ENCODE peak calls at places on chromosomes 7 and 10, in five cellular contexts. K is heart left ventricle; N is upper lobe of right lung; T is CD4-positive, CD25-positive, alpha-beta regulatory T cell; U is tibial artery. W is an unnamed sample. For H3K9me3 and H3K27me3, the result is how much of the 10 kb centered on the place peaks cover.

GRCh38 chr10:120963053-120963533 is 111.9 kb downstream of the WDR11 start:
- DNase-seq in U (no peak), K (no peak), N (peak), T (no peak), W (no peak)

GRCh38 chr10:90051474-90051873 is 350.1 kb downstream of the KIF20B start:
- DNase-seq in U (no peak), T (no peak), K (no peak), N (peak), W (no peak)

GRCh38 chr7:132191418-132191817 is 384.9 kb downstream of the PLXNA4 start:
- DNase-seq in N (no peak), K (no peak), U (no peak), T (no peak), W (no peak)

GRCh38 chr10:31404640-31405039 is 85.6 kb downstream of the ZEB1 start:
- DNase-seq in U (no peak), T (no peak), K (no peak), N (no peak), W (no peak)

GRCh38 chr10:70541738-70542564 is 60.6 kb downstream of the PRF1 start:
- DNase-seq in T (no peak), N (no peak), U (no peak), K (peak), W (no peak)

GRCh38 chr7:105279688-105280007 is 109.1 kb downstream of the SRPK2 start:
- DNase-seq in N (no peak), U (no peak), K (no peak), T (no peak), W (no peak)

GRCh38 chr10:7300327-7300726 is 110.5 kb downstream of the SFMBT2 start:
- DNase-seq in U (no peak), T (no peak), K (no peak), N (no peak), W (no peak)

GRCh38 chr10:66833861-66834260 is 92.0 kb upstream of the LRRTM3 start:
- DNase-seq in T (no peak), K (no peak), N (no peak), U (no peak), W (no peak)

GRCh38 chr10:110643670-110644597 is at the start of gene RBM20:
- DNase-seq in U (no peak), N (no peak), T (no peak), K (peak), W (peak)

GRCh38 chr10:31754803-31755624 is 173.6 kb downstream of the ARHGAP12 start:
- DNase-seq in K (no peak), U (no peak), T (no peak), N (no peak), W (no peak)

GRCh38 chr7:22545539-22545938 is 45.6 kb upstream of the STEAP1B start:
- DNase-seq in K (no peak), N (no peak), T (no peak), U (no peak), W (no peak)

GRCh38 chr7:12094365-12094921 is 116.7 kb upstream of the TMEM106B start:
- DNase-seq in K (no peak), U (no peak), T (no peak), N (no peak), W (no peak)

DNA sequence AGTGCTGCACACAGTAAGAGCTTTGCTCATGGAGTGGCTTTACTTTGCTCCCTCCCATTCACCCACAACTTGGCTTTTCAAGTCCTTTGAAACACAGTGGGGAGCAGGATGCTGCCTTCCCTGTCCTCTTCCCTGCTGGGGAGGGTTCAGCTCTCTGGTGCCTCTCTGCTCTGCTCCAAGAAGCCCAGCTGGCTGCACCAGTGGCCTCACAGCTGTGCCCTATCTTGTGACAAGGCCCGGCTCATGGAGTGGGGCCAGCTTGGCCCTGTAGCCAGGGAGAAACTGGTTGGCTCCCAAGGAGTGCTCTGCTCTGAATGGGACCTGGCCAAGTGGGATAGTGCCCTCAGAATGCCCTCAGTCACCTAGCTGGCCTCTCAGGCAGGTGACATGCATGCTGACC is 212.3 kb upstream of the ZMIZ1 start:
- DNase-seq in U (no peak), T (no peak), K (peak), N (no peak), W (peak)
- H3K9me3 ChIP-seq in U (under half), T (under half), K (under half), N (under half), W (under half)

DNA sequence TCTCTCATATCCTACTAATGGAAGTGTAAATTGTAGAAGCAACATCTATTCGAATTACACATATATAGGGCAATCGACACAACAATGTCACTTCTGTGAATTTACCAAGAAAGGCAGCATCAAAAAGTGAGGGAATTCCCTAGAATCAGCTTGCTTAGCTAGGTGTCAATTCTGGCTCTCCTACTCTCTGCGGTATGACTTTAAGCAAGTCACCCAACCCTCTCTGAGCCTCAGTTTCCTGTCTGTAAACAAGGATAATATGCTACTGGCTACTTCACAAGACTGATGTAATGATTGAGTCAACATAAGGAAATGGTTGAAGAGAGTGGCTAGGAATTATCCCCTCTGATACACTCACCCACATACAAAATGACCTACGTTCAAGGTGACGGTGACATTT is 19.4 kb downstream of the CCDC6 start:
- DNase-seq in K (no peak), U (no peak), T (no peak), N (no peak), W (no peak)
- H3K27ac ChIP-seq in K (no peak), U (no peak), T (no peak), N (no peak), W (no peak)

DNA sequence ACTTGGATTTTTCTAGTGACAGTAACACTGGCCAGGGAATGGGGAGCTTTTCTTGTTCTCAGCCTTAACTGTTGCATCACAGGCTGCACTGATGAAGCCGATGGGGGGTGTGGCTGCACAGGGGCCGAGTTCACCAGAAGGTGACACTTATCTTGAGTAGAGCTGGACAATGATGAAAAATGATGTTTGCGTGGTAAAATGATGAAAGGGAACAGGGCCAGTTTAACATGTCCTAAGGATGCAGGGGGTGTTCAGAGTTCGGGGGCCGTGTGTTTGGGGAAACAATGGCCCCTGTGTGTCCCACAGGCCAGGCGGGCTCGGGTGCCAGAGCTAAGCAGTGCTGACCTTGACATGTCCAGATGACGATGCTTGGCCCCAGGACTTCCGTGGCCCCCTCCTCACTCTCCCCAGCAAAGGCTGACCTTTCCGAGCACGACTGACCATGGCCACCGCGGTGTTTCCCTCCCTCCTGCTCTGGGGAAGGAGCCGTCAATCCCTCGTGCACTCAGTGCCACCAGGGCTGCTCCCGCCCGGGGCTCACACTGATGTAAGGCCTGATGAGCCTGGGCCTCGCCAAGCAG is 21.8 kb downstream of the MNX1 start:
- DNase-seq in U (no peak), K (no peak), T (no peak), N (no peak), W (no peak)
- H3K27me3 ChIP-seq in U (under half), K (under half), T (under half), N (under half), W (under half)

DNA sequence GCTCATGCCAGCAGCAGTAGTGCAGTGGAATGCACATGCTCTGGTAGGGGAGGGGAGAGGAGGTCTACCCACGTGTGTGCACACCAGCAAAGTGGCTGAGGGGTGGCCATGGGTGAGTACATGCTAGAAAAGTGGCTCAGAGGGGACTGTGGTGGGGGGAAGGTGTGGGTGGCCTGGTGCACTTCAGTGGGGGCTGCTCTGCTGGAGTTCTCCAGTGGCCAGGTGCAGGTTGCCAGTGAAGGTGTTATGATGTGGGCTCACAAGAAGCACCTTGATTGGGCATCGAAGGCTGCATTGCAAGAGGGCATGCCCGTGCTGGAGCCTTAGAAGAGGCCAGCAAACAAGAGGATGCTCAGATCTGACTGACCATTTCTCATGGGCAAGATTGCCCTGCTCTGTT is 613.6 kb upstream of the PHF14 start:
- DNase-seq in N (no peak), K (no peak), T (no peak), U (no peak), W (no peak)
- H3K9me3 ChIP-seq in N (under half), K (under half), T (under half), U (under half), W (under half)

DNA sequence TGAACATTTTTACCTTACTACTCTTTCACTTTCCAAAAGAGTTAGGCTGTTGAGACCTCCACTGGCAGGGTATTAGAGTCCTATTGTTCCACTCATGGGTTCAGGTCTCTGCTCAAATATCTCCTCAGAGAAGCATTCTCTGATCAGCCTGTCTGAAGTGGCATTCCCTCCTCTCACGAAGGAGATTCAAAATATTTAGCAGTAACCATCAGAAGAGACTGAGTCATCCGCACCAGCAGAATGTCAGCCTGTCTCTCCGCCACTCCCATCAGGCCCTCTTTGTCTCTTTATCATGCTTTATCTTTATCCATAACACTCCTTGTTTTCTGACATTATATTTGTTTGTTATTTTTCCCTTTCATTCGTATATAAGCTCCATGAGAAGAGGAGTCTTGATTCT is 79.1 kb downstream of the AASS start:
- DNase-seq in U (no peak), K (no peak), N (no peak), T (no peak), W (no peak)
- H3K27ac ChIP-seq in U (no peak), K (no peak), N (no peak), T (no peak), W (no peak)

DNA sequence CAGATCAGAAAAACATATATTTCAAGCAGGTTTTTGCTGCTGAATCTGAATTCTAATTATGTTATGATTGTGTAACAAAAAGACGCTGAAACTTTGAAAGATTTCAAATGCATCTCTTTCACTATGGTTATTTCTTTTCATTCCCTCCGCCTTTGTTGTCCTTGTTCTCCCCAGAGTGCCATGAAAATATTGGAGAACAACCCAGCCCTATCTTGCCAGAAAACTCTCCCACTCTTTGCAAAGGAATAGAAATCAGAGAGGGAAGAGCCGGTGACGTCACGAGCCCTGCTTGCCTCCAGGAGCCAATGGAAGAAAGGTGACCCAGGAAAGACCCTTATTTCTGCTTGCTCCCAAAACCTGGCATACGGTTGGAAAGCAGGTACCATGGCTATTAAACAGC is 3.4 kb downstream of the GFRA1 start:
- DNase-seq in T (no peak), U (no peak), K (no peak), N (no peak), W (peak)
- H3K27me3 ChIP-seq in T (under half), U (under half), K (half or more), N (half or more), W (half or more)

DNA sequence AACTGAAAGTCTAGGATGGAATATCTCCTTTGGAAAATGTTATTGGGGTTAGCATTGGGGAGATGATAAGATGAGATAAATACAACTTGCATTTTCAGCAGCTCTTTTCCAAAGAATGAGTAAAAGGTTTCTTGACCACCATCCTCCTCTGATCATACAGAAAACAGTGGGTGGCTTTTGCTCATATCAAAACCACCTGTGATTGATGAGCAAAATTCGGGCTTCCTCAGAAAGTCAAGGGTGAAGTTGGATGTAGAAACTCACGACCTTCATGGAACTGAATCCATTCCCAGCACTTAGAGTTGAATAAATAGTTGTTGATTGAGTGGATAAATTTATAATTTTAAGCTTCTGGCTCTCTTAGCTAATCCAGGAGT is 158.4 kb downstream of the DNAJB6 start:
- DNase-seq in N (no peak), K (no peak), T (no peak), U (no peak), W (no peak)
- H3K9me3 ChIP-seq in N (under half), K (under half), T (under half), U (under half), W (under half)

W was measured in psoas muscle.